ENCODE peak calls at places on chromosomes 11 and 22, in seven cellular contexts. One of them, this sample, is unnamed.

GRCh38 chr22:39994046-39994565 is 648 bp upstream of the FAM83F start:
- DNase-seq in natural killer cell: no peak
- DNase-seq in AG09309: no peak
- DNase-seq in tibial artery: no peak
- DNase-seq in GM06990: no peak
- DNase-seq in GM20000: no peak
- DNase-seq in lung: no peak
- DNase-seq in this sample: no peak

GRCh38 chr22:30665266-30665665 is 2.4 kb downstream of the DUSP18 start:
- DNase-seq in lung: no peak
- DNase-seq in AG09309: no peak
- DNase-seq in tibial artery: no peak
- DNase-seq in GM20000: no peak
- DNase-seq in GM06990: no peak
- DNase-seq in natural killer cell: no peak
- DNase-seq in this sample: no peak

GRCh38 chr22:42344391-42344861 is 74.0 kb upstream of the TCF20 start:
- DNase-seq in natural killer cell: no peak
- DNase-seq in tibial artery: no peak
- DNase-seq in lung: no peak
- DNase-seq in AG09309: no peak
- DNase-seq in GM06990: no peak
- DNase-seq in GM20000: no peak
- DNase-seq in this sample: no peak

GRCh38 chr11:69415411-69416122 is 65.9 kb upstream of the LINC01488 start:
- DNase-seq in AG09309: no peak
- DNase-seq in lung: no peak
- DNase-seq in tibial artery: no peak
- DNase-seq in natural killer cell: no peak
- DNase-seq in GM06990: no peak
- DNase-seq in GM20000: no peak
- DNase-seq in this sample: no peak

GRCh38 chr22:46969961-46970360 is 207.5 kb downstream of the TBC1D22A start:
- DNase-seq in lung: no peak
- DNase-seq in GM20000: peak
- DNase-seq in natural killer cell: no peak
- DNase-seq in AG09309: no peak
- DNase-seq in tibial artery: no peak
- DNase-seq in GM06990: no peak
- DNase-seq in this sample: no peak

GRCh38 chr11:33912405-33913361 is 20.8 kb upstream of the LMO2 start:
- DNase-seq in natural killer cell: no peak
- DNase-seq in tibial artery: peak
- DNase-seq in GM20000: peak
- DNase-seq in AG09309: peak
- DNase-seq in lung: no peak
- DNase-seq in GM06990: peak
- DNase-seq in this sample: peak

GRCh38 chr11:45745065-45745811 is 59.7 kb upstream of the SLC35C1 start:
- DNase-seq in AG09309: no peak
- DNase-seq in natural killer cell: no peak
- DNase-seq in tibial artery: peak
- DNase-seq in GM20000: no peak
- DNase-seq in lung: no peak
- DNase-seq in GM06990: no peak
- DNase-seq in this sample: no peak

GRCh38 chr22:38869663-38870062 is 2.4 kb downstream of the CBX6 start:
- DNase-seq in GM06990: no peak
- DNase-seq in natural killer cell: no peak
- DNase-seq in AG09309: no peak
- DNase-seq in GM20000: no peak
- DNase-seq in tibial artery: no peak
- DNase-seq in lung: no peak
- DNase-seq in this sample: no peak

GRCh38 chr11:59144096-59144495 is 1.4 kb downstream of the FAM111A start:
- DNase-seq in GM06990: no peak
- DNase-seq in lung: no peak
- DNase-seq in GM20000: no peak
- DNase-seq in tibial artery: no peak
- DNase-seq in AG09309: no peak
- DNase-seq in natural killer cell: no peak
- DNase-seq in this sample: no peak

GRCh38 chr22:50170453-50171318 is at the start of gene PANX2:
- DNase-seq in AG09309: no peak
- DNase-seq in tibial artery: no peak
- DNase-seq in GM06990: no peak
- DNase-seq in GM20000: no peak
- DNase-seq in lung: no peak
- DNase-seq in natural killer cell: no peak
- DNase-seq in this sample: no peak

GRCh38 chr11:110886241-110886640 is 174.0 kb upstream of the ARHGAP20 start:
- DNase-seq in AG09309: no peak
- DNase-seq in tibial artery: no peak
- DNase-seq in lung: no peak
- DNase-seq in natural killer cell: no peak
- DNase-seq in GM20000: no peak
- DNase-seq in GM06990: no peak
- DNase-seq in this sample: no peak

GRCh38 chr11:80698646-80699045 is 1257.8 kb upstream of the TENM4 start:
- DNase-seq in tibial artery: no peak
- DNase-seq in GM20000: no peak
- DNase-seq in AG09309: no peak
- DNase-seq in GM06990: no peak
- DNase-seq in natural killer cell: no peak
- DNase-seq in lung: no peak
- DNase-seq in this sample: no peak

GRCh38 chr22:30310881-30311771 is 15.6 kb downstream of the TBC1D10A start:
- DNase-seq in lung: peak
- DNase-seq in AG09309: no peak
- DNase-seq in GM20000: no peak
- DNase-seq in natural killer cell: no peak
- DNase-seq in tibial artery: peak
- DNase-seq in GM06990: no peak
- DNase-seq in this sample: no peak

GRCh38 chr11:36365937-36366336 is 69.8 kb downstream of the PRR5L start:
- DNase-seq in tibial artery: no peak
- DNase-seq in natural killer cell: no peak
- DNase-seq in lung: no peak
- DNase-seq in GM06990: no peak
- DNase-seq in GM20000: no peak
- DNase-seq in AG09309: no peak
- DNase-seq in this sample: no peak

GRCh38 chr22:22565991-22566390 is 6.9 kb upstream of the PRAME start:
- DNase-seq in AG09309: no peak
- DNase-seq in natural killer cell: no peak
- DNase-seq in lung: no peak
- DNase-seq in GM20000: no peak
- DNase-seq in GM06990: no peak
- DNase-seq in tibial artery: no peak
- DNase-seq in this sample: no peak

GRCh38 chr11:8722156-8722555 is 39.6 kb downstream of the RPL27A start:
- DNase-seq in tibial artery: no peak
- DNase-seq in GM20000: no peak
- DNase-seq in GM06990: no peak
- DNase-seq in lung: no peak
- DNase-seq in natural killer cell: no peak
- DNase-seq in AG09309: no peak
- DNase-seq in this sample: no peak

GRCh38 chr22:24099661-24100060 is 81.6 kb upstream of the SUSD2 start:
- DNase-seq in GM06990: no peak
- DNase-seq in AG09309: no peak
- DNase-seq in GM20000: no peak
- DNase-seq in natural killer cell: no peak
- DNase-seq in lung: no peak
- DNase-seq in tibial artery: peak
- DNase-seq in this sample: no peak

GRCh38 chr22:50206599-50206998 is 5.8 kb downstream of the SELENOO start:
- DNase-seq in natural killer cell: no peak
- DNase-seq in tibial artery: no peak
- DNase-seq in lung: peak
- DNase-seq in GM06990: no peak
- DNase-seq in AG09309: no peak
- DNase-seq in GM20000: no peak
- DNase-seq in this sample: no peak

GRCh38 chr22:40654522-40655167 is 18.1 kb upstream of the MRTFA start:
- DNase-seq in natural killer cell: no peak
- DNase-seq in lung: no peak
- DNase-seq in GM06990: no peak
- DNase-seq in GM20000: no peak
- DNase-seq in tibial artery: peak
- DNase-seq in AG09309: peak
- DNase-seq in this sample: no peak

GRCh38 chr11:73387594-73388021 is 11.4 kb downstream of the RELT start:
- DNase-seq in GM20000: no peak
- DNase-seq in natural killer cell: no peak
- DNase-seq in tibial artery: no peak
- DNase-seq in lung: no peak
- DNase-seq in GM06990: no peak
- DNase-seq in AG09309: no peak
- DNase-seq in this sample: no peak
- TF ChIP-seq CTCF in GM20000: no peak
- TF ChIP-seq CTCF in natural killer cell: no peak
- TF ChIP-seq CTCF in tibial artery: no peak
- TF ChIP-seq CTCF in lung: no peak
- TF ChIP-seq CTCF in GM06990: peak
- TF ChIP-seq CTCF in AG09309: no peak
- TF ChIP-seq CTCF in this sample: no peak

DNA sequence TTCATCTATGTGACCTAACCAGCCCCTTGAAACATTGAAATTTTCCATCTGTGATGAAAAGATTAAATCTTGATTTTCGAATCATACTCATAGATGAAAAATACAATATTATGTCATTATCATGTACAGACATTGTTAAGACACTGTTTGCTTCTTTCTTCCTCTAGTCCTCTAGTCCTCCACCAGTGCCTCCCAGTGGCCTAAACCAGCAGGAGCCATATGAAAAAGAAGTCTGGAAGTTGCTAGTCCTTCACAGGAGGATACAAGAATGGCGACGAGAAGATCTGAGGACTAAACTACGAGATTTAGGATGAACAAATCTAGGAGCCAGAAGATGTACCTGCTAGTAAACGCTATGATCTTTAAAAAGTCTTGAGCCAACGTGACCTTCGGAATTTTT is 134.1 kb downstream of the SLC17A6 start:
- DNase-seq in AG09309: no peak
- DNase-seq in tibial artery: no peak
- DNase-seq in natural killer cell: no peak
- DNase-seq in GM06990: no peak
- DNase-seq in lung: no peak
- DNase-seq in GM20000: no peak
- DNase-seq in this sample: no peak
- TF ChIP-seq CTCF in AG09309: peak
- TF ChIP-seq CTCF in tibial artery: no peak
- TF ChIP-seq CTCF in natural killer cell: no peak
- TF ChIP-seq CTCF in GM06990: no peak
- TF ChIP-seq CTCF in lung: no peak
- TF ChIP-seq CTCF in GM20000: no peak
- TF ChIP-seq CTCF in this sample: no peak

GRCh38 chr11:107591098-107591445 is at the start of gene ELMOD1:
- DNase-seq in natural killer cell: no peak
- DNase-seq in GM20000: peak
- DNase-seq in AG09309: no peak
- DNase-seq in lung: no peak
- DNase-seq in tibial artery: peak
- DNase-seq in GM06990: peak
- DNase-seq in this sample: peak
- TF ChIP-seq CTCF in natural killer cell: no peak
- TF ChIP-seq CTCF in GM20000: no peak
- TF ChIP-seq CTCF in AG09309: peak
- TF ChIP-seq CTCF in lung: no peak
- TF ChIP-seq CTCF in tibial artery: peak
- TF ChIP-seq CTCF in GM06990: peak
- TF ChIP-seq CTCF in this sample: no peak

DNA sequence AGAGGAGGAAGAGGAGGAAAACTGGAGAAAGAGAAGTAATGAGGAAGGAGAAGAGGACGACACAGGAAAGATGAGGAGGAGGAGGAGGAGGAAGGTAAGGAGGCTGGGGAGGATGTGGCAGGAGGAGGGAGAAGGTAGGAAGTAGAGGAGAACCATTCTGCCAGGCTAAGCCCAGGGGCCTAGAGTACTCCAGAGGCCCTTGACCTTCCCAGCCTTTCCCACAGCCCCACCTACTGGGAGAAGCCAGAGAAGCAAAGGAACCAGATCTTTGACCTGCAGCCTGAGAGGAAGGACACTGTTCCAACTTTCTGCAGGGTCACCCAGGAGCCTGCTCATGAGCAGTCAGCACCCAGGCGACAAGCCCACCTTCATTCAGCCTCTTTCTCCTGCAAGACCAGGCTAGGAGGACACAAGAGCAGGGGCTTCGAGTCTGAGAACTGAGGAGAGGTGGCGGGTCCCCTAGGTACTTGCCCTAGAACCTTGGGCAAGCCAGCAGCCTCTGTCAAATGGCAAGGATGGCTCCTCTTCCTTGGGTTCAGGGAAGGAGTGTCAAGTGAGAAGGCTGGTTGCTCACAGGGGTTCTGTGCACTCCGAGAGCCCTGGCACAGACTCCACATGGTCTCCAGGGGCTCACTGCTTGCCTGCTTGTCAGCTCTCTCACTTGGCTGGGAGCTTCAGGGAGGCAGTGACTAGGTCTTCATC is 27.9 kb upstream of the OAF start:
- DNase-seq in natural killer cell: peak
- DNase-seq in GM20000: no peak
- DNase-seq in AG09309: no peak
- DNase-seq in GM06990: no peak
- DNase-seq in tibial artery: no peak
- DNase-seq in lung: peak
- DNase-seq in this sample: peak
- TF ChIP-seq CTCF in natural killer cell: no peak
- TF ChIP-seq CTCF in GM20000: no peak
- TF ChIP-seq CTCF in AG09309: peak
- TF ChIP-seq CTCF in GM06990: peak
- TF ChIP-seq CTCF in tibial artery: no peak
- TF ChIP-seq CTCF in lung: no peak
- TF ChIP-seq CTCF in this sample: no peak

DNA sequence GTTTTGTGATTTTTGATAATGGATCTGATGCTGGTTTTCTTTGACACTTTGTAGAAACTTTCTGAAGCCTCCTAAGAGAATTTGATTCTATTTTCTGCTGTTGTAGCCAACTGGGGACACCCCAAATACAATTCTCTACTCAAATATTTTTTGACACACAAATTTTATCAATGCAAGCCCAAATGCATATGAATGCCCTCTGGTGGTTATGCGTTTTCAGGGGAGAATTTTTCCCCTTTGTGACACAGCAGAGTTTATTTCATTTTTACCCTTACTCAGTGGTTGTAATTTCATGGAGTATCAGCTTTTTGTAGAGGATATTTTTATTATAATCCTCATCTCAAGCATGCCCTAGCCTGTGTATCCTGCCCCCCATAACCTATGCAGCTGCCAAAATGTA is 44.7 kb upstream of the MTMR2 start:
- DNase-seq in GM20000: no peak
- DNase-seq in lung: no peak
- DNase-seq in natural killer cell: no peak
- DNase-seq in GM06990: no peak
- DNase-seq in AG09309: no peak
- DNase-seq in tibial artery: no peak
- DNase-seq in this sample: no peak
- TF ChIP-seq CTCF in GM20000: no peak
- TF ChIP-seq CTCF in lung: no peak
- TF ChIP-seq CTCF in natural killer cell: no peak
- TF ChIP-seq CTCF in GM06990: peak
- TF ChIP-seq CTCF in AG09309: peak
- TF ChIP-seq CTCF in tibial artery: no peak
- TF ChIP-seq CTCF in this sample: no peak

GRCh38 chr11:17563248-17563647 is 16.2 kb downstream of the OTOG start:
- DNase-seq in AG09309: no peak
- DNase-seq in natural killer cell: no peak
- DNase-seq in GM06990: no peak
- DNase-seq in GM20000: no peak
- DNase-seq in tibial artery: no peak
- DNase-seq in lung: no peak
- DNase-seq in this sample: peak
- TF ChIP-seq CTCF in AG09309: no peak
- TF ChIP-seq CTCF in natural killer cell: no peak
- TF ChIP-seq CTCF in GM06990: no peak
- TF ChIP-seq CTCF in GM20000: no peak
- TF ChIP-seq CTCF in tibial artery: no peak
- TF ChIP-seq CTCF in lung: no peak
- TF ChIP-seq CTCF in this sample: no peak

This sample was measured in activated B cell treated with CpG ODN at 0.5 μM for 24 hours.